ENCODE peak calls at places on chromosomes 11 and 22, in six cellular contexts. U is H1, S is A549, Y is Peyer's patch, F is IMR-90, N is sigmoid colon. P is an unnamed sample.

GRCh38 chr22:33108037-33108436 is 49.9 kb upstream of the SYN3 start:
- DNase-seq in S (no peak), N (no peak), U (no peak), F (no peak), Y (no peak), P (no peak)

GRCh38 chr11:98227266-98227665 is 793.5 kb upstream of the CNTN5 start:
- DNase-seq in F (no peak), U (no peak), Y (no peak), N (no peak), S (no peak), P (no peak)

GRCh38 chr11:75380716-75381420 is 18.4 kb upstream of the RPS3 start:
- DNase-seq in Y (peak; percentile 64), U (no peak), F (no peak), N (peak; percentile 68), S (no peak), P (no peak)

GRCh38 chr11:34161812-34162506 is 56.5 kb downstream of the NAT10 start:
- DNase-seq in U (no peak), N (no peak), Y (no peak), F (peak; percentile 20), S (no peak), P (peak; percentile 63)

GRCh38 chr11:72668645-72669347 is 5.4 kb downstream of the PDE2A start:
- DNase-seq in F (no peak), U (no peak), Y (no peak), S (no peak), N (no peak), P (no peak)

GRCh38 chr11:119085523-119085878 is 820 bp downstream of the HMBS start:
- DNase-seq in F (no peak), N (no peak), S (no peak), Y (no peak), U (no peak), P (no peak)

GRCh38 chr11:61297741-61298140 is 2.6 kb upstream of the VWCE start:
- DNase-seq in U (no peak), Y (no peak), S (no peak), N (peak; percentile 78), F (peak; percentile 91), P (no peak)

GRCh38 chr11:111562692-111563389 is 22.3 kb downstream of the LAYN start:
- DNase-seq in F (no peak), S (no peak), Y (no peak), N (no peak), U (no peak), P (no peak)

GRCh38 chr11:3824714-3825472 is 15.9 kb downstream of the RHOG start:
- DNase-seq in F (no peak), Y (peak; percentile 91), U (peak; percentile 96), N (peak; percentile 73), S (peak; percentile 81), P (peak; percentile 74)

GRCh38 chr11:9771126-9771624 is 107.3 kb downstream of the SWAP70 start:
- DNase-seq in N (no peak), Y (no peak), U (no peak), S (no peak), F (peak; percentile 26), P (no peak)

GRCh38 chr11:34427171-34427805 is 11.4 kb upstream of the CAT start:
- DNase-seq in F (peak; percentile 72), Y (no peak), N (no peak), U (no peak), S (peak; percentile 62), P (peak; percentile 53)

GRCh38 chr22:30074994-30075393 is 5.3 kb upstream of the HORMAD2 start:
- DNase-seq in S (no peak), N (no peak), Y (no peak), F (no peak), U (no peak), P (no peak)

GRCh38 chr22:35567794-35568193 is 27.2 kb downstream of the RASD2 start:
- DNase-seq in F (no peak), Y (no peak), U (no peak), S (no peak), N (no peak), P (no peak)

DNA sequence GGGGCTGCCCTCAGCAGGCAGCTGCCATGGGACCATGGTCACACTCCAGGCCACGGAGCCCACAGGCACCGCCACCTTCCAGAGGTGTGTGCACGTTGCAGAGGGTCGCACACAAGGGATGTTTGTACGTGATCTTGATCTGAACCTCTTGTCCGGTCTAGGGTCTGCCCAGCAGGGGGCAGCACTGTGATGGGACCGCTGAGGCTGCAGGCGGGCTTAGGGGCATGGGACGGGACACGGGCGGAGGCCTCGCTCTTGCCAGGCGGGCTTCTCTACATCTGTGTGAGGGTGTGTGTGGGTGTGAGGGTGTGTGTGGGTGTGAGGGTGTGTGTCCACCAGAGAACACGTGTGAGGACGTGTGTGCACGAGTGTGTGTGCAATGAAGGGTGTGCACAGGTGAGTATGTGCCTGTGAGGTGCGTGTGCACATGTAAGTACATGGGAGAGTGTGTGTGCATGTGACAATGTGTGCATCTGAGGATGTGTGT is 52.4 kb downstream of the CACNA1I start:
- DNase-seq in F (peak; percentile 9), U (peak; percentile 93), S (peak; percentile 18), Y (peak; percentile 85), N (no peak), P (peak; percentile 80)
- TF ChIP-seq CTCF in F (peak; percentile 52), U (peak; percentile 81), S (peak; percentile 47), Y (peak; percentile 55), N (no peak), P (peak; percentile 70)

GRCh38 chr11:74007691-74008372 is 1.1 kb downstream of the UCP3 start:
- DNase-seq in N (peak; percentile 27), Y (peak; percentile 37), U (no peak), S (no peak), F (no peak), P (no peak)
- H3K4me1 ChIP-seq in N (no peaks in the 10 kb centered on the region), Y (no peaks in the 10 kb centered on the region), U (no peaks in the 10 kb centered on the region), S (no peaks in the 10 kb centered on the region), F (no peaks in the 10 kb centered on the region), P (no peaks in the 10 kb centered on the region)

GRCh38 chr11:12377824-12378593 is 638 bp downstream of the PARVA start:
- DNase-seq in F (peak; percentile 71), U (peak; percentile 86), Y (peak; percentile 80), N (peak; percentile 94), S (peak; percentile 50), P (peak; percentile 79)
- TF ChIP-seq POLR2A in F (peak; percentile 82), U (peak; percentile 68), Y (peak; percentile 52), N (peak; percentile 37), S (peak; percentile 10), P (peak; percentile 5)

GRCh38 chr11:114440121-114440860 is 1.0 kb downstream of the REXO2 start:
- DNase-seq in N (no peak), Y (no peak), S (no peak), F (peak; percentile 29), U (no peak), P (no peak)

GRCh38 chr11:114440971-114441810 is 1.9 kb downstream of the REXO2 start:
- DNase-seq in N (no peak), Y (no peak), U (no peak), F (no peak), S (no peak), P (no peak)

GRCh38 chr11:114438303-114438702 is 964 bp upstream of the REXO2 start:
- DNase-seq in F (peak; percentile 4), S (no peak), N (no peak), U (no peak), Y (no peak), P (no peak)

GRCh38 chr11:114441921-114442320 is 2.7 kb downstream of the REXO2 start:
- DNase-seq in Y (no peak), N (no peak), U (no peak), S (no peak), F (no peak), P (no peak)

DNA sequence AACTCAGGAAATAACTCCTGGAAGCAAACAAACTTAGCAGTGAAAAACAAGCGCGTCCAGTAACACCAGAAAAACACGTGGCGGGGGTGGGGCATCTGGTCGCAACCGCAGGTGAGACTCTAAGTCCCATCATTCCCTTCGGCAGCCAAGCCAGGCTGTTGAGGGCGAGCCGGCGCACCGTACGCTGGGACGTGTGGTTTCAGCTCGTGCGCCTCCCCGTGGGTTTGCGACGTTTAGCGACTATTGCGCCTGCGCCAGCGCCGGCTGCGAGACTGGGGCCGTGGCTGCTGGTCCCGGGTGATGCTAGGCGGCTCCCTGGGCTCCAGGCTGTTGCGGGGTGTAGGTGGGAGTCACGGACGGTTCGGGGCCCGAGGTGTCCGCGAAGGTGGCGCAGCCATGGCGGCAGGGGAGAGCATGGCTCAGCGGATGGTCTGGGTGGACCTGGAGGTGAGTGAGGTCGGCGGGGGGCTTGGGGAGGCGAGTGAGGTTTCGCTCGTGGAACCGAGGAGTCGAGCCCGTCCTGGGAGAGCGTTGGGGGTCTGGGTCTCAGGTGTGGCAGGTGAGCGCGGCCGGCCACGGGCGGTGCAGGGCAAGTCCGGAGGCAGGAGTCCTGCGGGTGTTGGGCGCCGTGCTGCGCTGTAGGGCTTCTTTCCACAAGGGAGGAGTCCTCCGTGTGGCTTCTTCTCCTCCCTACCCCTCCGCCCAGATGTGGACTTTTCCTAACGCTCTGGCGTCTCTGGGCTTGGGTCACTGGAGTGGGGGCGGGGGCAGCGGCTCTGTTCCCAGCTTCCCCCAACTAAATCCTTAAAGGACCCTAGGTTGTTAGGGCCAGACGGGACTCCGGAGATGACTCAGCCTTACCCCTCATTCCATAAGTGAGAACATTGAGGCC is at the start of gene REXO2:
- DNase-seq in N (peak; percentile 98), Y (peak; percentile 98), U (peak; percentile 90), F (peak; percentile 93), S (peak; percentile 80), P (peak; percentile 98)
- TF ChIP-seq CTCF in N (no peak), Y (peak; percentile 26), U (no peak), F (peak; percentile 51), S (no peak), P (peak; percentile 45)

DNA sequence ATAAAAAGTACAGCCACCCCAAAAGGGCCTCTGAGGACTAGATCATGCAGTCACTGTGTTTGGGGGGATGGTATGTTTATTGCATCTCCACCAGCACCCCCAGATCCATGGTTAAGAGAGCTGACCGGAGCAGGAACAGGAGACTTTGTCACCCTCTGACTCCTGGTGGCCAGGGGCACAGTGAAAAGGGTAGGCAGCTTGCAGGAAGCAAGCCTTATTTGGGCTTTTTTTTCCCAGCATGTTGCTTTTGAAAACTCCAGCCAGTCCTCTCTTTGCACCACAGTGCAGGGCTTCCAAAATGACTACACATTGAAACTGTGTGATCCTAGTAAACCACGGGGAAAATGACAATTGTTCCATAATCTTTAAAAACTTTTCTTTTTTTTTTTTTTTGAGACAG is 20.6 kb downstream of the PRR5 start:
- DNase-seq in Y (no peak), N (no peak), S (no peak), U (no peak), F (no peak), P (no peak)
- H3K4me1 ChIP-seq in Y (no peaks in the 10 kb centered on the region), N (no peaks in the 10 kb centered on the region), S (no peaks in the 10 kb centered on the region), U (peaks cover 4% of the 10 kb centered on the region), F (no peaks in the 10 kb centered on the region), P (no peaks in the 10 kb centered on the region)

GRCh38 chr11:69277074-69277809 is 16.7 kb upstream of the MYEOV start:
- DNase-seq in F (no peak), U (no peak), S (no peak), N (no peak), Y (no peak), P (no peak)
- TF ChIP-seq POLR2A in F (no peak), U (no peak), S (no peak), N (no peak), Y (no peak), P (no peak)